ENCODE peak calls at places on chromosomes 11 and 22, in ten cellular contexts. One of them, this sample, is unnamed.

GRCh38 chr11:104736503-104736902 is 161.8 kb downstream of the CASP12 start:
- DNase-seq in endothelial cell: no peak
- DNase-seq in M059J: no peak
- DNase-seq in NCI-H2171 treated with DMSO at 0.1 percent for 48 hours: no peak
- DNase-seq in ACHN: no peak
- DNase-seq in fibroblast of pulmonary artery: no peak
- DNase-seq in T-cell: no peak
- DNase-seq in activated naive CD4-positive, alpha-beta T cell treated with anti-CD3 and anti-CD28 coated beads, Interleukin-2, amount 10 ng/mL, durations not matched to agents 7 days and 5 days: no peak
- DNase-seq in NCI-H2081: no peak
- DNase-seq in hypothalamus: no peak
- DNase-seq in this sample: no peak

GRCh38 chr11:70472240-70472639 is 73.9 kb downstream of the CTTN start:
- DNase-seq in endothelial cell: no peak
- DNase-seq in T-cell: no peak
- DNase-seq in fibroblast of pulmonary artery: no peak
- DNase-seq in hypothalamus: no peak
- DNase-seq in NCI-H2171 treated with DMSO at 0.1 percent for 48 hours: no peak
- DNase-seq in activated naive CD4-positive, alpha-beta T cell treated with anti-CD3 and anti-CD28 coated beads, Interleukin-2, amount 10 ng/mL, durations not matched to agents 7 days and 5 days: no peak
- DNase-seq in NCI-H2081: no peak
- DNase-seq in M059J: no peak
- DNase-seq in ACHN: no peak
- DNase-seq in this sample: no peak

GRCh38 chr22:27224485-27225364 is 567.3 kb downstream of the MIAT start:
- DNase-seq in M059J: peak
- DNase-seq in hypothalamus: no peak
- DNase-seq in activated naive CD4-positive, alpha-beta T cell treated with anti-CD3 and anti-CD28 coated beads, Interleukin-2, amount 10 ng/mL, durations not matched to agents 7 days and 5 days: no peak
- DNase-seq in NCI-H2171 treated with DMSO at 0.1 percent for 48 hours: no peak
- DNase-seq in T-cell: no peak
- DNase-seq in endothelial cell: no peak
- DNase-seq in ACHN: no peak
- DNase-seq in fibroblast of pulmonary artery: peak
- DNase-seq in NCI-H2081: no peak
- DNase-seq in this sample: no peak

GRCh38 chr11:59807047-59807446 is 3.5 kb downstream of the MRPL16 start:
- DNase-seq in ACHN: no peak
- DNase-seq in endothelial cell: no peak
- DNase-seq in M059J: no peak
- DNase-seq in activated naive CD4-positive, alpha-beta T cell treated with anti-CD3 and anti-CD28 coated beads, Interleukin-2, amount 10 ng/mL, durations not matched to agents 7 days and 5 days: no peak
- DNase-seq in T-cell: no peak
- DNase-seq in NCI-H2081: no peak
- DNase-seq in hypothalamus: no peak
- DNase-seq in fibroblast of pulmonary artery: no peak
- DNase-seq in NCI-H2171 treated with DMSO at 0.1 percent for 48 hours: no peak
- DNase-seq in this sample: no peak

GRCh38 chr11:34056672-34057071 is 5.1 kb downstream of the CAPRIN1 start:
- DNase-seq in activated naive CD4-positive, alpha-beta T cell treated with anti-CD3 and anti-CD28 coated beads, Interleukin-2, amount 10 ng/mL, durations not matched to agents 7 days and 5 days: no peak
- DNase-seq in NCI-H2081: no peak
- DNase-seq in ACHN: no peak
- DNase-seq in fibroblast of pulmonary artery: no peak
- DNase-seq in NCI-H2171 treated with DMSO at 0.1 percent for 48 hours: no peak
- DNase-seq in endothelial cell: no peak
- DNase-seq in T-cell: no peak
- DNase-seq in M059J: no peak
- DNase-seq in hypothalamus: no peak
- DNase-seq in this sample: no peak

GRCh38 chr11:46352063-46352841 is 5.0 kb downstream of the DGKZ start:
- DNase-seq in activated naive CD4-positive, alpha-beta T cell treated with anti-CD3 and anti-CD28 coated beads, Interleukin-2, amount 10 ng/mL, durations not matched to agents 7 days and 5 days: peak
- DNase-seq in endothelial cell: peak
- DNase-seq in NCI-H2171 treated with DMSO at 0.1 percent for 48 hours: no peak
- DNase-seq in fibroblast of pulmonary artery: peak
- DNase-seq in NCI-H2081: peak
- DNase-seq in T-cell: peak
- DNase-seq in ACHN: peak
- DNase-seq in hypothalamus: peak
- DNase-seq in M059J: no peak
- DNase-seq in this sample: no peak

GRCh38 chr22:32023251-32023827 is 19.7 kb upstream of the SLC5A1 start:
- DNase-seq in NCI-H2081: no peak
- DNase-seq in fibroblast of pulmonary artery: no peak
- DNase-seq in hypothalamus: no peak
- DNase-seq in NCI-H2171 treated with DMSO at 0.1 percent for 48 hours: no peak
- DNase-seq in endothelial cell: no peak
- DNase-seq in activated naive CD4-positive, alpha-beta T cell treated with anti-CD3 and anti-CD28 coated beads, Interleukin-2, amount 10 ng/mL, durations not matched to agents 7 days and 5 days: no peak
- DNase-seq in ACHN: no peak
- DNase-seq in T-cell: no peak
- DNase-seq in M059J: no peak
- DNase-seq in this sample: no peak

GRCh38 chr11:68843052-68843561 is 1.4 kb upstream of the CPT1A start:
- DNase-seq in fibroblast of pulmonary artery: peak
- DNase-seq in hypothalamus: no peak
- DNase-seq in ACHN: no peak
- DNase-seq in NCI-H2171 treated with DMSO at 0.1 percent for 48 hours: no peak
- DNase-seq in T-cell: peak
- DNase-seq in NCI-H2081: no peak
- DNase-seq in endothelial cell: no peak
- DNase-seq in M059J: peak
- DNase-seq in activated naive CD4-positive, alpha-beta T cell treated with anti-CD3 and anti-CD28 coated beads, Interleukin-2, amount 10 ng/mL, durations not matched to agents 7 days and 5 days: peak
- DNase-seq in this sample: no peak

GRCh38 chr22:32050678-32051515 is 7.8 kb downstream of the SLC5A1 start:
- DNase-seq in T-cell: peak
- DNase-seq in activated naive CD4-positive, alpha-beta T cell treated with anti-CD3 and anti-CD28 coated beads, Interleukin-2, amount 10 ng/mL, durations not matched to agents 7 days and 5 days: peak
- DNase-seq in endothelial cell: no peak
- DNase-seq in M059J: peak
- DNase-seq in hypothalamus: no peak
- DNase-seq in NCI-H2171 treated with DMSO at 0.1 percent for 48 hours: peak
- DNase-seq in fibroblast of pulmonary artery: peak
- DNase-seq in ACHN: peak
- DNase-seq in NCI-H2081: no peak
- DNase-seq in this sample: peak